ENCODE peak calls at places on chromosomes 16 and 17, in seven cellular contexts. One of them, this sample, is unnamed.

GRCh38 chr17:79801156-79802038 is 4.5 kb upstream of the CBX8 start:
- DNase-seq in HepG2: no peak
- DNase-seq in H1: no peak
- DNase-seq in GM12878: no peak
- DNase-seq in GM23338: peak; percentile 53
- DNase-seq in breast epithelium: no peak
- DNase-seq in Panc1: no peak
- DNase-seq in this sample: peak; percentile 56

GRCh38 chr17:50950002-50950877 is 84.1 kb upstream of the TOB1 start:
- DNase-seq in Panc1: peak; percentile 67
- DNase-seq in breast epithelium: peak; percentile 85
- DNase-seq in GM23338: peak; percentile 80
- DNase-seq in HepG2: peak; percentile 65
- DNase-seq in H1: peak; percentile 86
- DNase-seq in GM12878: no peak
- DNase-seq in this sample: peak; percentile 81

GRCh38 chr17:8189041-8189710 is 804 bp downstream of the BORCS6 start:
- DNase-seq in GM23338: no peak
- DNase-seq in breast epithelium: no peak
- DNase-seq in H1: peak; percentile 54
- DNase-seq in GM12878: no peak
- DNase-seq in Panc1: no peak
- DNase-seq in HepG2: no peak
- DNase-seq in this sample: peak; percentile 43

GRCh38 chr17:69452664-69453260 is 38.3 kb downstream of the MAP2K6 start:
- DNase-seq in breast epithelium: no peak
- DNase-seq in Panc1: no peak
- DNase-seq in H1: no peak
- DNase-seq in GM12878: no peak
- DNase-seq in HepG2: no peak
- DNase-seq in GM23338: no peak
- DNase-seq in this sample: no peak

GRCh38 chr16:30559690-30560089 is 1.5 kb upstream of the ZNF764 start:
- DNase-seq in GM23338: no peak
- DNase-seq in breast epithelium: no peak
- DNase-seq in GM12878: no peak
- DNase-seq in Panc1: no peak
- DNase-seq in HepG2: no peak
- DNase-seq in H1: no peak
- DNase-seq in this sample: no peak

GRCh38 chr17:77011173-77012011 is 129.4 kb upstream of the SEC14L1 start:
- DNase-seq in GM12878: no peak
- DNase-seq in GM23338: peak; percentile 77
- DNase-seq in H1: peak; percentile 86
- DNase-seq in Panc1: peak; percentile 4
- DNase-seq in HepG2: peak; percentile 53
- DNase-seq in breast epithelium: no peak
- DNase-seq in this sample: peak; percentile 50

GRCh38 chr17:73628642-73629552 is 15.3 kb downstream of the SDK2 start:
- DNase-seq in HepG2: no peak
- DNase-seq in H1: no peak
- DNase-seq in GM23338: no peak
- DNase-seq in Panc1: no peak
- DNase-seq in GM12878: no peak
- DNase-seq in breast epithelium: no peak
- DNase-seq in this sample: no peak

GRCh38 chr16:89615596-89616090 is 2.2 kb downstream of the DPEP1 start:
- DNase-seq in breast epithelium: no peak
- DNase-seq in Panc1: no peak
- DNase-seq in H1: peak; percentile 92
- DNase-seq in GM12878: no peak
- DNase-seq in GM23338: peak; percentile 68
- DNase-seq in HepG2: no peak
- DNase-seq in this sample: peak; percentile 47

GRCh38 chr16:80620656-80621605 is 80.1 kb downstream of the DYNLRB2 start:
- DNase-seq in H1: no peak
- DNase-seq in Panc1: no peak
- DNase-seq in GM12878: no peak
- DNase-seq in breast epithelium: no peak
- DNase-seq in GM23338: no peak
- DNase-seq in HepG2: no peak
- DNase-seq in this sample: no peak

GRCh38 chr16:49727611-49728010 is 128.3 kb downstream of the ZNF423 start:
- DNase-seq in GM12878: no peak
- DNase-seq in H1: no peak
- DNase-seq in Panc1: no peak
- DNase-seq in breast epithelium: no peak
- DNase-seq in GM23338: no peak
- DNase-seq in HepG2: no peak
- DNase-seq in this sample: no peak

GRCh38 chr16:86768231-86768791 is 190.0 kb downstream of the FOXL1 start:
- DNase-seq in HepG2: no peak
- DNase-seq in H1: no peak
- DNase-seq in GM23338: peak; percentile 43
- DNase-seq in Panc1: no peak
- DNase-seq in GM12878: no peak
- DNase-seq in breast epithelium: no peak
- DNase-seq in this sample: no peak

GRCh38 chr16:85462405-85463227 is 150.5 kb upstream of the GSE1 start:
- DNase-seq in Panc1: no peak
- DNase-seq in H1: no peak
- DNase-seq in HepG2: no peak
- DNase-seq in breast epithelium: no peak
- DNase-seq in GM23338: peak; percentile 53
- DNase-seq in GM12878: no peak
- DNase-seq in this sample: peak; percentile 51

GRCh38 chr17:81601525-81602120 is 35.3 kb downstream of the NPLOC4 start:
- DNase-seq in Panc1: peak; percentile 42
- DNase-seq in H1: peak; percentile 50
- DNase-seq in HepG2: peak; percentile 62
- DNase-seq in breast epithelium: no peak
- DNase-seq in GM23338: peak; percentile 78
- DNase-seq in GM12878: peak; percentile 20
- DNase-seq in this sample: peak; percentile 29

GRCh38 chr17:78780852-78781338 is 1.2 kb downstream of the CYTH1 start:
- DNase-seq in Panc1: no peak
- DNase-seq in H1: no peak
- DNase-seq in HepG2: no peak
- DNase-seq in GM12878: no peak
- DNase-seq in GM23338: no peak
- DNase-seq in breast epithelium: no peak
- DNase-seq in this sample: no peak

GRCh38 chr17:66522591-66523272 is 220.3 kb downstream of the PRKCA start:
- DNase-seq in Panc1: no peak
- DNase-seq in HepG2: no peak
- DNase-seq in breast epithelium: no peak
- DNase-seq in GM23338: no peak
- DNase-seq in H1: no peak
- DNase-seq in GM12878: no peak
- DNase-seq in this sample: no peak

GRCh38 chr16:54210437-54211081 is 76.0 kb downstream of the IRX3 start:
- DNase-seq in breast epithelium: no peak
- DNase-seq in H1: no peak
- DNase-seq in HepG2: no peak
- DNase-seq in Panc1: no peak
- DNase-seq in GM23338: no peak
- DNase-seq in GM12878: no peak
- DNase-seq in this sample: no peak

GRCh38 chr17:59124665-59125064 is 18.0 kb upstream of the TRIM37 start:
- DNase-seq in GM12878: peak; percentile 41
- DNase-seq in H1: no peak
- DNase-seq in HepG2: no peak
- DNase-seq in GM23338: no peak
- DNase-seq in Panc1: no peak
- DNase-seq in breast epithelium: no peak
- DNase-seq in this sample: no peak

GRCh38 chr16:2243781-2244180 is 7.5 kb downstream of the DNASE1L2 start:
- DNase-seq in GM12878: no peak
- DNase-seq in HepG2: no peak
- DNase-seq in breast epithelium: no peak
- DNase-seq in Panc1: no peak
- DNase-seq in GM23338: no peak
- DNase-seq in H1: no peak
- DNase-seq in this sample: no peak

GRCh38 chr16:2243031-2243528 is 6.8 kb downstream of the DNASE1L2 start:
- DNase-seq in GM23338: peak; percentile 69
- DNase-seq in HepG2: no peak
- DNase-seq in H1: peak; percentile 70
- DNase-seq in breast epithelium: no peak
- DNase-seq in GM12878: no peak
- DNase-seq in Panc1: no peak
- DNase-seq in this sample: no peak

GRCh38 chr16:2244926-2245795 is 6.2 kb downstream of the ECI1 start:
- DNase-seq in GM12878: no peak
- DNase-seq in Panc1: no peak
- DNase-seq in breast epithelium: no peak
- DNase-seq in GM23338: no peak
- DNase-seq in H1: no peak
- DNase-seq in HepG2: no peak
- DNase-seq in this sample: no peak

GRCh38 chr16:2242598-2242997 is 6.4 kb downstream of the DNASE1L2 start:
- DNase-seq in GM23338: no peak
- DNase-seq in H1: no peak
- DNase-seq in HepG2: no peak
- DNase-seq in GM12878: no peak
- DNase-seq in breast epithelium: no peak
- DNase-seq in Panc1: no peak
- DNase-seq in this sample: no peak

GRCh38 chr16:2244301-2244700 is 7.1 kb downstream of the ECI1 start:
- DNase-seq in HepG2: no peak
- DNase-seq in Panc1: no peak
- DNase-seq in GM23338: peak; percentile 64
- DNase-seq in H1: no peak
- DNase-seq in breast epithelium: no peak
- DNase-seq in GM12878: no peak
- DNase-seq in this sample: no peak
- TF ChIP-seq POLR2AphosphoS5 in HepG2: no peak
- TF ChIP-seq POLR2AphosphoS5 in Panc1: no peak
- TF ChIP-seq POLR2AphosphoS5 in GM23338: no peak
- TF ChIP-seq POLR2AphosphoS5 in H1: no peak
- TF ChIP-seq POLR2AphosphoS5 in breast epithelium: no peak
- TF ChIP-seq POLR2AphosphoS5 in GM12878: no peak
- TF ChIP-seq POLR2AphosphoS5 in this sample: no peak

GRCh38 chr16:56732366-56732765 is 2.4 kb downstream of the NUP93 start:
- DNase-seq in GM23338: no peak
- DNase-seq in HepG2: no peak
- DNase-seq in H1: no peak
- DNase-seq in Panc1: no peak
- DNase-seq in breast epithelium: no peak
- DNase-seq in GM12878: peak; percentile 38
- DNase-seq in this sample: no peak
- H3K4me3 ChIP-seq in GM23338: no peak overlapping the region
- H3K4me3 ChIP-seq in HepG2: no peak overlapping the region
- H3K4me3 ChIP-seq in H1: no peak overlapping the region
- H3K4me3 ChIP-seq in Panc1: no peak overlapping the region
- H3K4me3 ChIP-seq in breast epithelium: no peak overlapping the region
- H3K4me3 ChIP-seq in GM12878: peak overlapping the region; percentile 51
- H3K4me3 ChIP-seq in this sample: no peak overlapping the region

GRCh38 chr16:84115919-84116719 is 623 bp downstream of the MBTPS1 start:
- DNase-seq in H1: no peak
- DNase-seq in HepG2: peak; percentile 54
- DNase-seq in GM23338: no peak
- DNase-seq in Panc1: no peak
- DNase-seq in GM12878: no peak
- DNase-seq in breast epithelium: peak; percentile 38
- DNase-seq in this sample: peak; percentile 66
- H3K4me1 ChIP-seq in H1: no peaks in the 10 kb centered on the region
- H3K4me1 ChIP-seq in HepG2: peaks cover 30% of the 10 kb centered on the region
- H3K4me1 ChIP-seq in GM23338: peaks cover 17% of the 10 kb centered on the region
- H3K4me1 ChIP-seq in Panc1: no peaks in the 10 kb centered on the region
- H3K4me1 ChIP-seq in GM12878: peaks cover 11% of the 10 kb centered on the region
- H3K4me1 ChIP-seq in breast epithelium: peaks cover 5% of the 10 kb centered on the region
- H3K4me1 ChIP-seq in this sample: peaks cover 52% of the 10 kb centered on the region

DNA sequence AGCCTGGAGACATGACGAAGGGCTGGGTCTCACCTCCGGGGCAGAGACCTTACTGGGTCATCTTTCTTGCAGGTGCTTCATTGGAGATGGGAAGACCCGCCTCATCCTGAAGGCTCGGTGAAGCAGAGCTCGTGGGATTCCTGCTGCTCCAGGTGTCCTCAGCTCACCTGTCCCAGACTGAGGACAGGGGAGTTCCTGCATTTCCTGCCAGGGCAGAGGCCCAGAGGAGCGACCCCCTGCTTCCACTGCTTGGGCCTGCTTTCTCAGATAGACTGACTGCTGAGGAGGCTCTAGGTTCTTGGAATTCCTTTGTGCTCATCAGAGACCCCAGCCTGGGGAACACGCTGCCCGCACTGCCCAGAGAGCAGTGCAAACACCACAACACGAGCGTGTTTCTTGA is 11.6 kb downstream of the AQP8 start:
- DNase-seq in breast epithelium: no peak
- DNase-seq in GM12878: no peak
- DNase-seq in GM23338: peak; percentile 36
- DNase-seq in HepG2: no peak
- DNase-seq in Panc1: no peak
- DNase-seq in H1: no peak
- DNase-seq in this sample: no peak
- TF ChIP-seq POLR2AphosphoS5 in breast epithelium: no peak
- TF ChIP-seq POLR2AphosphoS5 in GM12878: no peak
- TF ChIP-seq POLR2AphosphoS5 in GM23338: no peak
- TF ChIP-seq POLR2AphosphoS5 in HepG2: no peak
- TF ChIP-seq POLR2AphosphoS5 in Panc1: no peak
- TF ChIP-seq POLR2AphosphoS5 in H1: no peak
- TF ChIP-seq POLR2AphosphoS5 in this sample: no peak

DNA sequence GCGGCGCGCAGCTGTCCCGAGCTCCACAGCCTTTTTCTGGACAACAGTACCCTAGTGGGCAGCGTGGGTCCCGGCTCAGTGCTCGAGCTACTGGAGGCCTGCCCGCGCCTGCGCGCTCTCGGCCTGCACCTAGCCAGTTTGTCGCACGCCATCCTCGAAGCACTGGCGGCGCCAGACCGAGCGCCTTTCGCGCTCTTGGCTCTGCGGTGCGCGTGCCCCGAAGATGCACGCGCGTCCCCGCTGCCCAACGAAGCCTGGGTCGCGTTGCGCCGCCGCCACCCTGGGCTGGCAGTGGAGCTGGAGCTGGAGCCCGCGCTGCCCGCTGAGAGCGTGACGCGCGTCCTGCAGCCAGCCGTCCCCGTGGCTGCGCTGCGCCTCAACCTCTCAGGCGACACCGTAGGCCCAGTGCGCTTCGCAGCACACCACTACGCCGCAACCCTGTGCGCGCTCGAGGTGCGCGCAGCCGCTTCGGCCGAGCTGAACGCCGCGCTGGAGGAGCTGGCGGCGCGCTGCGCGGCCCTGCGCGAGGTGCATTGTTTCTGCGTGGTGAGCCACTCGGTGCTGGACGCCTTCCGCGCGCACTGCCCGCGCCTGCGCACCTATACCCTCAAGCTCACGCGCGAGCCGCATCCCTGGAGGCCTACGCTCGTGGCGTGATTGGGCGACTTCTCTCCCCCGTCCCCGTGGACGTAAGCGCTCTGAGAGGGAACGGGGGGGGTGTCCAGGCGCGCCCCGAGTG is 1.2 kb upstream of the HSF4 start:
- DNase-seq in GM23338: peak; percentile 65
- DNase-seq in Panc1: no peak
- DNase-seq in GM12878: no peak
- DNase-seq in breast epithelium: no peak
- DNase-seq in HepG2: no peak
- DNase-seq in H1: peak; percentile 73
- DNase-seq in this sample: no peak
- H3K4me3 ChIP-seq in GM23338: peak overlapping the region; percentile 49
- H3K4me3 ChIP-seq in Panc1: no peak overlapping the region
- H3K4me3 ChIP-seq in GM12878: peak overlapping the region; percentile 53
- H3K4me3 ChIP-seq in breast epithelium: peak overlapping the region; percentile 42
- H3K4me3 ChIP-seq in HepG2: no peak overlapping the region
- H3K4me3 ChIP-seq in H1: peak overlapping the region; percentile 17
- H3K4me3 ChIP-seq in this sample: peak overlapping the region; percentile 33